ENCODE peak calls at places on chromosomes 5 and 9, in six cellular contexts. One of them, this sample, is unnamed.

GRCh38 chr5:143349127-143349526 is 54.4 kb downstream of the NR3C1 start:
- DNase-seq in dorsolateral prefrontal cortex: no peak
- DNase-seq in pulmonary artery endothelial cell: no peak
- DNase-seq in nephron progenitor cell: no peak
- DNase-seq in kidney glomerular epithelial cell: no peak
- DNase-seq in NCI-H1930: no peak
- DNase-seq in this sample: no peak

GRCh38 chr9:125525846-125526619 is 181.0 kb downstream of the MAPKAP1 start:
- DNase-seq in dorsolateral prefrontal cortex: peak; percentile 73
- DNase-seq in pulmonary artery endothelial cell: no peak
- DNase-seq in nephron progenitor cell: no peak
- DNase-seq in kidney glomerular epithelial cell: no peak
- DNase-seq in NCI-H1930: no peak
- DNase-seq in this sample: no peak

GRCh38 chr9:86534572-86535258 is 180.5 kb upstream of the TUT7 start:
- DNase-seq in dorsolateral prefrontal cortex: no peak
- DNase-seq in pulmonary artery endothelial cell: no peak
- DNase-seq in nephron progenitor cell: no peak
- DNase-seq in kidney glomerular epithelial cell: no peak
- DNase-seq in NCI-H1930: no peak
- DNase-seq in this sample: no peak

GRCh38 chr5:178296066-178296465 is 63.5 kb upstream of the PHYKPL start:
- DNase-seq in dorsolateral prefrontal cortex: no peak
- DNase-seq in pulmonary artery endothelial cell: no peak
- DNase-seq in nephron progenitor cell: no peak
- DNase-seq in kidney glomerular epithelial cell: no peak
- DNase-seq in NCI-H1930: no peak
- DNase-seq in this sample: no peak

GRCh38 chr5:52997424-52997823 is 8.3 kb downstream of the ITGA2 start:
- DNase-seq in dorsolateral prefrontal cortex: no peak
- DNase-seq in pulmonary artery endothelial cell: no peak
- DNase-seq in nephron progenitor cell: no peak
- DNase-seq in kidney glomerular epithelial cell: no peak
- DNase-seq in NCI-H1930: peak; percentile 28
- DNase-seq in this sample: no peak

GRCh38 chr5:67773439-67773988 is 442.0 kb upstream of the PIK3R1 start:
- DNase-seq in dorsolateral prefrontal cortex: peak; percentile 10
- DNase-seq in pulmonary artery endothelial cell: no peak
- DNase-seq in nephron progenitor cell: no peak
- DNase-seq in kidney glomerular epithelial cell: peak; percentile 29
- DNase-seq in NCI-H1930: no peak
- DNase-seq in this sample: no peak

GRCh38 chr9:130835441-130836298 is 616 bp downstream of the ABL1 start:
- DNase-seq in dorsolateral prefrontal cortex: peak; percentile 49
- DNase-seq in pulmonary artery endothelial cell: no peak
- DNase-seq in nephron progenitor cell: peak; percentile 60
- DNase-seq in kidney glomerular epithelial cell: no peak
- DNase-seq in NCI-H1930: no peak
- DNase-seq in this sample: no peak

GRCh38 chr5:148875205-148875875 is 48.9 kb downstream of the ADRB2 start:
- DNase-seq in dorsolateral prefrontal cortex: no peak
- DNase-seq in pulmonary artery endothelial cell: no peak
- DNase-seq in nephron progenitor cell: no peak
- DNase-seq in kidney glomerular epithelial cell: no peak
- DNase-seq in NCI-H1930: no peak
- DNase-seq in this sample: no peak

GRCh38 chr9:3244963-3245653 is 280.7 kb downstream of the RFX3 start:
- DNase-seq in dorsolateral prefrontal cortex: no peak
- DNase-seq in pulmonary artery endothelial cell: no peak
- DNase-seq in nephron progenitor cell: no peak
- DNase-seq in kidney glomerular epithelial cell: peak; percentile 20
- DNase-seq in NCI-H1930: no peak
- DNase-seq in this sample: no peak

GRCh38 chr5:760363-761205 is 23.9 kb downstream of the ZDHHC11B start:
- DNase-seq in dorsolateral prefrontal cortex: no peak
- DNase-seq in pulmonary artery endothelial cell: no peak
- DNase-seq in nephron progenitor cell: no peak
- DNase-seq in kidney glomerular epithelial cell: no peak
- DNase-seq in NCI-H1930: no peak
- DNase-seq in this sample: no peak

GRCh38 chr9:93942176-93942575 is 13.0 kb downstream of the BARX1 start:
- DNase-seq in dorsolateral prefrontal cortex: no peak
- DNase-seq in pulmonary artery endothelial cell: peak; percentile 10
- DNase-seq in nephron progenitor cell: no peak
- DNase-seq in kidney glomerular epithelial cell: no peak
- DNase-seq in NCI-H1930: no peak
- DNase-seq in this sample: no peak

GRCh38 chr9:94919376-94920098 is 193.0 kb downstream of the AOPEP start:
- DNase-seq in dorsolateral prefrontal cortex: no peak
- DNase-seq in pulmonary artery endothelial cell: no peak
- DNase-seq in nephron progenitor cell: no peak
- DNase-seq in kidney glomerular epithelial cell: peak; percentile 15
- DNase-seq in NCI-H1930: no peak
- DNase-seq in this sample: peak; percentile 83

GRCh38 chr5:21263361-21263760 is 1275.4 kb upstream of the CDH18 start:
- DNase-seq in dorsolateral prefrontal cortex: no peak
- DNase-seq in pulmonary artery endothelial cell: no peak
- DNase-seq in nephron progenitor cell: no peak
- DNase-seq in kidney glomerular epithelial cell: no peak
- DNase-seq in NCI-H1930: no peak
- DNase-seq in this sample: no peak

GRCh38 chr9:73565026-73565425 is 413.4 kb downstream of the ANXA1 start:
- DNase-seq in dorsolateral prefrontal cortex: no peak
- DNase-seq in pulmonary artery endothelial cell: no peak
- DNase-seq in nephron progenitor cell: no peak
- DNase-seq in kidney glomerular epithelial cell: peak; percentile 18
- DNase-seq in NCI-H1930: no peak
- DNase-seq in this sample: no peak

GRCh38 chr9:131279927-131280530 is 3.7 kb upstream of the FAM78A start:
- DNase-seq in dorsolateral prefrontal cortex: no peak
- DNase-seq in pulmonary artery endothelial cell: no peak
- DNase-seq in nephron progenitor cell: no peak
- DNase-seq in kidney glomerular epithelial cell: no peak
- DNase-seq in NCI-H1930: no peak
- DNase-seq in this sample: no peak

GRCh38 chr5:143896981-143897380 is 85.0 kb downstream of the HMHB1 start:
- DNase-seq in dorsolateral prefrontal cortex: no peak
- DNase-seq in pulmonary artery endothelial cell: no peak
- DNase-seq in nephron progenitor cell: no peak
- DNase-seq in kidney glomerular epithelial cell: no peak
- DNase-seq in NCI-H1930: no peak
- DNase-seq in this sample: no peak

GRCh38 chr5:130759061-130759460 is 406.0 kb downstream of the HINT1 start:
- DNase-seq in dorsolateral prefrontal cortex: no peak
- DNase-seq in pulmonary artery endothelial cell: no peak
- DNase-seq in nephron progenitor cell: no peak
- DNase-seq in kidney glomerular epithelial cell: no peak
- DNase-seq in NCI-H1930: no peak
- DNase-seq in this sample: no peak

GRCh38 chr9:94084314-94084713 is at the start of gene PTPDC1:
- DNase-seq in dorsolateral prefrontal cortex: peak; percentile 30
- DNase-seq in pulmonary artery endothelial cell: no peak
- DNase-seq in nephron progenitor cell: peak; percentile 41
- DNase-seq in kidney glomerular epithelial cell: peak; percentile 58
- DNase-seq in NCI-H1930: peak; percentile 25
- DNase-seq in this sample: no peak

GRCh38 chr5:9396285-9396770 is 149.5 kb downstream of the SEMA5A start:
- DNase-seq in dorsolateral prefrontal cortex: no peak
- DNase-seq in pulmonary artery endothelial cell: no peak
- DNase-seq in nephron progenitor cell: no peak
- DNase-seq in kidney glomerular epithelial cell: no peak
- DNase-seq in NCI-H1930: no peak
- DNase-seq in this sample: no peak

GRCh38 chr5:142817961-142818431 is 47.8 kb downstream of the ARHGAP26 start:
- DNase-seq in dorsolateral prefrontal cortex: no peak
- DNase-seq in pulmonary artery endothelial cell: no peak
- DNase-seq in nephron progenitor cell: no peak
- DNase-seq in kidney glomerular epithelial cell: no peak
- DNase-seq in NCI-H1930: no peak
- DNase-seq in this sample: no peak